ENCODE peak calls at places on chromosomes 13 and 19, in six cellular contexts. One of them, this sample, is unnamed.

GRCh38 chr19:34217952-34218817 is 36.2 kb upstream of the GARRE1 start:
- DNase-seq in progenitor cell of endocrine pancreas: no peak
- DNase-seq in mammary epithelial cell: peak
- DNase-seq in testis: peak
- DNase-seq in choroid plexus epithelial cell: peak
- DNase-seq in bronchial epithelial cell: peak
- DNase-seq in this sample: no peak

GRCh38 chr13:36370108-36370429 is 23.9 kb upstream of the SPART start:
- DNase-seq in choroid plexus epithelial cell: no peak
- DNase-seq in testis: no peak
- DNase-seq in mammary epithelial cell: no peak
- DNase-seq in bronchial epithelial cell: no peak
- DNase-seq in progenitor cell of endocrine pancreas: no peak
- DNase-seq in this sample: no peak

GRCh38 chr13:28568286-28568685 is 73.4 kb upstream of the FLT1 start:
- DNase-seq in mammary epithelial cell: no peak
- DNase-seq in testis: peak
- DNase-seq in choroid plexus epithelial cell: peak
- DNase-seq in progenitor cell of endocrine pancreas: no peak
- DNase-seq in bronchial epithelial cell: no peak
- DNase-seq in this sample: peak

GRCh38 chr19:1261863-1262686 is 7.1 kb upstream of the CIRBP start:
- DNase-seq in testis: no peak
- DNase-seq in choroid plexus epithelial cell: no peak
- DNase-seq in bronchial epithelial cell: no peak
- DNase-seq in mammary epithelial cell: no peak
- DNase-seq in progenitor cell of endocrine pancreas: no peak
- DNase-seq in this sample: peak

GRCh38 chr19:1516395-1516753 is 3.6 kb upstream of the ADAMTSL5 start:
- DNase-seq in choroid plexus epithelial cell: peak
- DNase-seq in progenitor cell of endocrine pancreas: no peak
- DNase-seq in testis: peak
- DNase-seq in mammary epithelial cell: no peak
- DNase-seq in bronchial epithelial cell: no peak
- DNase-seq in this sample: no peak

GRCh38 chr13:67230774-67231480 is 791 bp upstream of the PCDH9 start:
- DNase-seq in choroid plexus epithelial cell: peak
- DNase-seq in testis: peak
- DNase-seq in progenitor cell of endocrine pancreas: peak
- DNase-seq in bronchial epithelial cell: peak
- DNase-seq in mammary epithelial cell: peak
- DNase-seq in this sample: peak

GRCh38 chr13:42272776-42273175 is 824 bp downstream of the AKAP11 start:
- DNase-seq in progenitor cell of endocrine pancreas: no peak
- DNase-seq in mammary epithelial cell: no peak
- DNase-seq in choroid plexus epithelial cell: no peak
- DNase-seq in testis: no peak
- DNase-seq in bronchial epithelial cell: no peak
- DNase-seq in this sample: no peak

GRCh38 chr13:48320396-48320790 is 16.8 kb downstream of the RB1 start:
- DNase-seq in testis: no peak
- DNase-seq in bronchial epithelial cell: no peak
- DNase-seq in progenitor cell of endocrine pancreas: no peak
- DNase-seq in mammary epithelial cell: no peak
- DNase-seq in choroid plexus epithelial cell: no peak
- DNase-seq in this sample: no peak

GRCh38 chr19:15198006-15198356 is 2.8 kb downstream of the NOTCH3 start:
- DNase-seq in mammary epithelial cell: no peak
- DNase-seq in progenitor cell of endocrine pancreas: no peak
- DNase-seq in bronchial epithelial cell: peak
- DNase-seq in choroid plexus epithelial cell: no peak
- DNase-seq in testis: no peak
- DNase-seq in this sample: no peak

GRCh38 chr19:17379221-17379631 is 2.1 kb upstream of the PLVAP start:
- DNase-seq in testis: no peak
- DNase-seq in bronchial epithelial cell: no peak
- DNase-seq in mammary epithelial cell: no peak
- DNase-seq in choroid plexus epithelial cell: no peak
- DNase-seq in progenitor cell of endocrine pancreas: no peak
- DNase-seq in this sample: no peak

GRCh38 chr13:71285700-71286099 is 581.3 kb downstream of the DACH1 start:
- DNase-seq in choroid plexus epithelial cell: peak
- DNase-seq in bronchial epithelial cell: no peak
- DNase-seq in testis: no peak
- DNase-seq in progenitor cell of endocrine pancreas: no peak
- DNase-seq in mammary epithelial cell: no peak
- DNase-seq in this sample: no peak

GRCh38 chr13:21053231-21053630 is 8.2 kb downstream of the LATS2 start:
- DNase-seq in bronchial epithelial cell: peak
- DNase-seq in progenitor cell of endocrine pancreas: no peak
- DNase-seq in mammary epithelial cell: peak
- DNase-seq in choroid plexus epithelial cell: no peak
- DNase-seq in testis: no peak
- DNase-seq in this sample: no peak

GRCh38 chr19:19032420-19033175 is 719 bp downstream of the SUGP2 start:
- DNase-seq in mammary epithelial cell: peak
- DNase-seq in choroid plexus epithelial cell: peak
- DNase-seq in progenitor cell of endocrine pancreas: peak
- DNase-seq in bronchial epithelial cell: peak
- DNase-seq in testis: peak
- DNase-seq in this sample: peak

GRCh38 chr19:54133312-54133956 is 4.1 kb upstream of the CNOT3 start:
- DNase-seq in progenitor cell of endocrine pancreas: peak
- DNase-seq in choroid plexus epithelial cell: no peak
- DNase-seq in testis: no peak
- DNase-seq in mammary epithelial cell: no peak
- DNase-seq in bronchial epithelial cell: peak
- DNase-seq in this sample: no peak

GRCh38 chr19:40650749-40651305 is 39.6 kb downstream of the NUMBL start:
- DNase-seq in progenitor cell of endocrine pancreas: no peak
- DNase-seq in bronchial epithelial cell: no peak
- DNase-seq in mammary epithelial cell: no peak
- DNase-seq in choroid plexus epithelial cell: peak
- DNase-seq in testis: no peak
- DNase-seq in this sample: no peak

GRCh38 chr19:31356587-31357314 is 7.5 kb upstream of the TSHZ3 start:
- DNase-seq in mammary epithelial cell: no peak
- DNase-seq in choroid plexus epithelial cell: no peak
- DNase-seq in bronchial epithelial cell: no peak
- DNase-seq in testis: peak
- DNase-seq in progenitor cell of endocrine pancreas: no peak
- DNase-seq in this sample: peak

GRCh38 chr19:50007947-50008346 is 17.2 kb downstream of the VRK3 start:
- DNase-seq in testis: no peak
- DNase-seq in choroid plexus epithelial cell: no peak
- DNase-seq in progenitor cell of endocrine pancreas: no peak
- DNase-seq in mammary epithelial cell: no peak
- DNase-seq in bronchial epithelial cell: no peak
- DNase-seq in this sample: no peak

GRCh38 chr13:104106705-104107393 is 1040.6 kb upstream of the SLC10A2 start:
- DNase-seq in testis: no peak
- DNase-seq in bronchial epithelial cell: peak
- DNase-seq in choroid plexus epithelial cell: peak
- DNase-seq in mammary epithelial cell: peak
- DNase-seq in progenitor cell of endocrine pancreas: no peak
- DNase-seq in this sample: no peak

GRCh38 chr19:45809643-45810159 is 5.4 kb downstream of the RSPH6A start:
- DNase-seq in progenitor cell of endocrine pancreas: no peak
- DNase-seq in testis: no peak
- DNase-seq in bronchial epithelial cell: peak
- DNase-seq in mammary epithelial cell: peak
- DNase-seq in choroid plexus epithelial cell: peak
- DNase-seq in this sample: no peak

GRCh38 chr19:32287086-32287485 is 58.3 kb upstream of the ZNF507 start:
- DNase-seq in choroid plexus epithelial cell: no peak
- DNase-seq in mammary epithelial cell: no peak
- DNase-seq in bronchial epithelial cell: no peak
- DNase-seq in testis: no peak
- DNase-seq in progenitor cell of endocrine pancreas: no peak
- DNase-seq in this sample: no peak

DNA sequence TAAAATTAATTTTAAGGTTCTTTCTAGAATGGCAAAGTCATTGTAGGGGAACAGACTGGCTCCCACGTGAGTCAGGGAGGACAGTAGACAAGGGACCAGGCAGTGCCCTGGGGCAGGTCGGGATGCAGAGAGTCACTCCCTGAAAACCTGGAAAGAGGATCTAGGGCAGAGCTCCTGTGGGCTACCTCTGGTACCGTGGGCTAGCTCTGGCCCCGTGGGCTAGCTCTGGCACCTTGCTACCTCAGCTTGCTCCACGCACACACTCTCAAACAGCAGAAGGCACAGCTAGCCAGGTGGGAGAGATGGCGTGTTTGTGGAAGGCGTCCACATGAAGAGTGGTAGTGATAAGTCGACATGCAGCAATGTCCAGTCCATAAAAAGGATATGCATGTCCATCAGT is 66.7 kb upstream of the ARHGEF7 start:
- DNase-seq in testis: no peak
- DNase-seq in progenitor cell of endocrine pancreas: no peak
- DNase-seq in choroid plexus epithelial cell: no peak
- DNase-seq in bronchial epithelial cell: no peak
- DNase-seq in mammary epithelial cell: no peak
- DNase-seq in this sample: no peak
- TF ChIP-seq CTCF in testis: no peak
- TF ChIP-seq CTCF in progenitor cell of endocrine pancreas: no peak
- TF ChIP-seq CTCF in choroid plexus epithelial cell: no peak
- TF ChIP-seq CTCF in bronchial epithelial cell: no peak
- TF ChIP-seq CTCF in mammary epithelial cell: no peak
- TF ChIP-seq CTCF in this sample: no peak

DNA sequence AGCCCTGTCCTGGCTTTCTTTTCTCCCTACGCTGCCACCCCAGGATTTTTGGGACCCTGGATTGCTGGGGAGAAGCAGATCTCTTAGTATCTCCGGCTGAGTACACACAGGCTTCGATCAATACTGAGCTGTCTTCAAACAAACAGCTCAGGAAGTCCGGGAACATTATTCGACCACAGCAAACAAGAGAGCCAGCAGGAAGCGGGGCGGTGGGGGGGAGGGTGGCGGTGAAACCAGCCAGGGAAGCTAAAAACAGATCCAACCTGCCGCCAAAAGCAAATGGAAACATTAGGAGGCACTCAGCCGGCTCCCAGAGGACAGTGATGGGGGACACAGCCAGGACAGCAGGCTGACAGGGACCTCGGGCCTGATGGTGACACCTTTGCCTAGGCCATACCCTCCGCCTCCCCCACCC is 12.2 kb upstream of the BCAM start:
- DNase-seq in testis: no peak
- DNase-seq in choroid plexus epithelial cell: peak
- DNase-seq in mammary epithelial cell: no peak
- DNase-seq in progenitor cell of endocrine pancreas: peak
- DNase-seq in bronchial epithelial cell: no peak
- DNase-seq in this sample: no peak
- TF ChIP-seq CTCF in testis: no peak
- TF ChIP-seq CTCF in choroid plexus epithelial cell: no peak
- TF ChIP-seq CTCF in mammary epithelial cell: no peak
- TF ChIP-seq CTCF in progenitor cell of endocrine pancreas: no peak
- TF ChIP-seq CTCF in bronchial epithelial cell: no peak
- TF ChIP-seq CTCF in this sample: no peak

GRCh38 chr13:76825415-76825814 is 60.8 kb downstream of the KCTD12 start:
- DNase-seq in bronchial epithelial cell: no peak
- DNase-seq in progenitor cell of endocrine pancreas: no peak
- DNase-seq in mammary epithelial cell: no peak
- DNase-seq in choroid plexus epithelial cell: no peak
- DNase-seq in testis: no peak
- DNase-seq in this sample: no peak

GRCh38 chr13:76823969-76824368 is 62.2 kb downstream of the KCTD12 start:
- DNase-seq in progenitor cell of endocrine pancreas: no peak
- DNase-seq in bronchial epithelial cell: no peak
- DNase-seq in mammary epithelial cell: no peak
- DNase-seq in choroid plexus epithelial cell: no peak
- DNase-seq in testis: no peak
- DNase-seq in this sample: no peak

GRCh38 chr13:76826527-76826926 is 59.7 kb downstream of the KCTD12 start:
- DNase-seq in choroid plexus epithelial cell: no peak
- DNase-seq in progenitor cell of endocrine pancreas: no peak
- DNase-seq in bronchial epithelial cell: no peak
- DNase-seq in testis: no peak
- DNase-seq in mammary epithelial cell: no peak
- DNase-seq in this sample: no peak

GRCh38 chr13:76820759-76821158 is 65.4 kb downstream of the KCTD12 start:
- DNase-seq in mammary epithelial cell: no peak
- DNase-seq in bronchial epithelial cell: no peak
- DNase-seq in progenitor cell of endocrine pancreas: no peak
- DNase-seq in testis: peak
- DNase-seq in choroid plexus epithelial cell: peak
- DNase-seq in this sample: no peak

DNA sequence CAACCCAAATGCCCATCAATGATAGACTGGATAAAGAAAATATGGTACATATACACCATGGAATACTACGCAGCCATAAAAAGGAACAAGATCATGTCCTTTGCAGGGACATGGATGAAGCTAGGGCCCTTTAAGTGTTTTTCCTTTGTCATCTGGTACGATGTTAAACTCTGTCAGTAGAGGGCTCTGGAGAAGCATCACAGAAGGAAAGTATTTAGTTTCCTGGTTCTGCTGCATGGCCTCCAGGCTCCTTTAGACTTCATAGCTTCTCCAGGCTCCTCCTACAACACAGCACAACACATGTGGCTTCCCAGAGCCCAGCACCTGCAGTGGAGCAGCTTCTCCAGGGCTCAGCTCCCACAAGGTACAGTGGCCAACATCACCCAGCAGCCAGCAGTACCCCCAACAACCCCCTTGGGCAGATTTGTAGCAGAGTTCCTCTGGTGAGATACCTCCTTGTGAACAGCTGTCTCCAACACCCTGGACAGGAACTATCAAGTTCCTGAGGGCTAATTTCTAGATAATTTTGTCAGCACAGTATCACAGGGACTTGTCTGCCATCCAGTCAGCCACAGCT is 63.4 kb downstream of the KCTD12 start:
- DNase-seq in progenitor cell of endocrine pancreas: no peak
- DNase-seq in bronchial epithelial cell: peak
- DNase-seq in choroid plexus epithelial cell: peak
- DNase-seq in testis: no peak
- DNase-seq in mammary epithelial cell: peak
- DNase-seq in this sample: no peak
- TF ChIP-seq CTCF in progenitor cell of endocrine pancreas: no peak
- TF ChIP-seq CTCF in bronchial epithelial cell: peak
- TF ChIP-seq CTCF in choroid plexus epithelial cell: peak
- TF ChIP-seq CTCF in testis: no peak
- TF ChIP-seq CTCF in mammary epithelial cell: peak
- TF ChIP-seq CTCF in this sample: peak

GRCh38 chr19:53015730-53016129 is 2.0 kb downstream of the ERVV-1 start:
- DNase-seq in progenitor cell of endocrine pancreas: no peak
- DNase-seq in bronchial epithelial cell: no peak
- DNase-seq in choroid plexus epithelial cell: no peak
- DNase-seq in mammary epithelial cell: no peak
- DNase-seq in testis: no peak
- DNase-seq in this sample: no peak

GRCh38 chr19:53015159-53015558 is 1.4 kb downstream of the ERVV-1 start:
- DNase-seq in choroid plexus epithelial cell: no peak
- DNase-seq in progenitor cell of endocrine pancreas: no peak
- DNase-seq in mammary epithelial cell: no peak
- DNase-seq in bronchial epithelial cell: no peak
- DNase-seq in testis: no peak
- DNase-seq in this sample: no peak

DNA sequence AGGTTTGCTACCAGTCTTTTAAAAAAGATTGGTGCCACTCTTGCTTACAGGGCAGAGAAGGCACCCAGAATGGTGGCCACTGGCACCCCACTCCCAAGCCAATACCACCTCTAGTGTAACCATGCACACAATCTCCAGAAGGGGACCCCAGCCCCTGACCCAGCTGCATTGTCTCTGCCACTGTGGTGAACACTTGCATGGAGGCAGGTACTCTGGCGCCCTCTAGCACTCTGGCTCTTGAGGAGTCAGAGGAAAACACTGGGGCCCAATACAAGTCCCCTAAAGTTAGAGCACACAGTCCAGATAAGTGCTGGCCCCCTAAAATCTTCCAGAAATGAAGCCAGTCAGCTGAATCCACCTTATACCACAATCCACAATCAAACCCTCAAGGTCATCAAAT is 6.0 kb downstream of the ERVV-1 start:
- DNase-seq in testis: peak
- DNase-seq in choroid plexus epithelial cell: peak
- DNase-seq in mammary epithelial cell: no peak
- DNase-seq in bronchial epithelial cell: no peak
- DNase-seq in progenitor cell of endocrine pancreas: no peak
- DNase-seq in this sample: no peak
- TF ChIP-seq CTCF in testis: no peak
- TF ChIP-seq CTCF in choroid plexus epithelial cell: peak
- TF ChIP-seq CTCF in mammary epithelial cell: no peak
- TF ChIP-seq CTCF in bronchial epithelial cell: peak
- TF ChIP-seq CTCF in progenitor cell of endocrine pancreas: no peak
- TF ChIP-seq CTCF in this sample: no peak

This sample was measured in lower lobe of right lung.